ENCODE peak calls at places on chromosomes 5 and 9, in four cellular contexts. O is NCI-H1694 treated with DMSO at 0.1 percent for 48 hours; F is substantia nigra; Z is stimulated activated CD8-positive, alpha-beta memory T cell treated with anti-CD3 and anti-CD28 coated beads, Interleukin-15, amount 100 ng/mL, for 4 hours. N is an unnamed sample.
A peak's percentile ranks its signal among the peaks of the same experiment; 100 is the strongest.

GRCh38 chr5:80784451-80784850 is 129.7 kb upstream of the DHFR start:
- DNase-seq in O (no peak), F (no peak), Z (no peak), N (no peak)

GRCh38 chr9:122252796-122253195 is 11.8 kb downstream of the RBM18 start:
- DNase-seq in O (no peak), F (no peak), Z (no peak), N (no peak)

GRCh38 chr5:166014256-166014655 is 2277.2 kb upstream of the WWC1 start:
- DNase-seq in O (no peak), F (no peak), Z (no peak), N (no peak)

GRCh38 chr9:95055851-95056551 is 261.5 kb downstream of the FANCC start:
- DNase-seq in O (no peak), F (no peak), Z (no peak), N (no peak)

GRCh38 chr5:35789732-35790461 is 66.8 kb upstream of the IL7R start:
- DNase-seq in O (no peak), F (no peak), Z (no peak), N (no peak)

GRCh38 chr9:83544002-83544698 is 5.9 kb upstream of the FRMD3 start:
- DNase-seq in O (peak; percentile 55), F (no peak), Z (no peak), N (no peak)

GRCh38 chr5:90161399-90161798 is 248.2 kb downstream of the CETN3 start:
- DNase-seq in O (no peak), F (no peak), Z (no peak), N (no peak)

GRCh38 chr9:18202924-18203323 is 271.0 kb upstream of the ADAMTSL1 start:
- DNase-seq in O (no peak), F (no peak), Z (no peak), N (no peak)

GRCh38 chr9:121292801-121293241 is 24.9 kb downstream of the GSN start:
- DNase-seq in O (no peak), F (no peak), Z (no peak), N (no peak)

GRCh38 chr9:16344343-16344742 is 526.1 kb downstream of the BNC2 start:
- DNase-seq in O (no peak), F (no peak), Z (no peak), N (no peak)

GRCh38 chr5:72654231-72654630 is 147.0 kb upstream of the ZNF366 start:
- DNase-seq in O (peak; percentile 87), F (no peak), Z (no peak), N (no peak)

GRCh38 chr5:60494144-60494543 is 205.8 kb downstream of the DEPDC1B start:
- DNase-seq in O (no peak), F (no peak), Z (no peak), N (no peak)

GRCh38 chr5:138990986-138991645 is 116.0 kb upstream of the LRRTM2 start:
- DNase-seq in O (no peak), F (no peak), Z (no peak), N (no peak)

GRCh38 chr5:141560141-141560540 is 58.7 kb downstream of the DIAPH1 start:
- DNase-seq in O (peak; percentile 81), F (no peak), Z (no peak), N (no peak)

GRCh38 chr5:64930672-64931318 is 162.1 kb downstream of the CWC27 start:
- DNase-seq in O (no peak), F (no peak), Z (no peak), N (no peak)

GRCh38 chr5:138354926-138355378 is 2.5 kb downstream of the KDM3B start:
- DNase-seq in O (no peak), F (no peak), Z (peak; percentile 25), N (no peak)

GRCh38 chr5:71767661-71768060 is 48.6 kb downstream of the CARTPT start:
- DNase-seq in O (no peak), F (no peak), Z (no peak), N (no peak)

GRCh38 chr5:53397845-53398244 is 82.6 kb upstream of the FST start:
- DNase-seq in O (no peak), F (no peak), Z (no peak), N (no peak)

GRCh38 chr5:169226904-169227303 is 74.0 kb downstream of the SLIT3 start:
- DNase-seq in O (no peak), F (no peak), Z (no peak), N (no peak)

GRCh38 chr9:17852108-17852507 is 273.2 kb downstream of the SH3GL2 start:
- DNase-seq in O (no peak), F (no peak), Z (no peak), N (no peak)

N was measured in esophagus squamous epithelium.